ENCODE peak calls at places on chromosomes 11 and 22, in nine cellular contexts. E, A, B, N, Y, Z, T, X and H are unnamed samples.

GRCh38 chr11:111422494-111423249 is 43.6 kb upstream of the POU2AF1 start:
- DNase-seq in B (no peak), E (peak), Y (no peak), A (peak), X (no peak), T (peak), Z (no peak), N (no peak), H (peak)

GRCh38 chr11:73308003-73308962 is at the start of gene ARHGEF17:
- DNase-seq in Z (no peak), E (no peak), N (no peak), X (no peak), Y (peak), T (peak), B (no peak), A (peak), H (peak)

GRCh38 chr11:10655931-10656576 is 37.5 kb downstream of the IRAG1 start:
- DNase-seq in E (no peak), A (no peak), X (no peak), N (no peak), T (no peak), Z (no peak), Y (no peak), B (no peak), H (no peak)

GRCh38 chr11:120710354-120711187 is 199.0 kb downstream of the GRIK4 start:
- DNase-seq in N (no peak), B (no peak), Y (no peak), Z (peak), X (peak), T (peak), E (no peak), A (peak), H (peak)

GRCh38 chr11:20035701-20036601 is 124.3 kb downstream of the DBX1 start:
- DNase-seq in A (no peak), T (peak), Z (peak), Y (no peak), E (no peak), N (no peak), B (no peak), X (peak), H (peak)

GRCh38 chr11:104152941-104153340 is 11.0 kb downstream of the PDGFD start:
- DNase-seq in X (no peak), N (no peak), E (no peak), T (no peak), Z (no peak), Y (no peak), B (no peak), A (no peak), H (no peak)

GRCh38 chr11:43998308-43998707 is 49.5 kb upstream of the ACCSL start:
- DNase-seq in N (no peak), Z (no peak), X (no peak), E (no peak), Y (no peak), B (no peak), T (no peak), A (no peak), H (no peak)

GRCh38 chr11:115133810-115134209 is 370.4 kb downstream of the CADM1 start:
- DNase-seq in B (no peak), E (no peak), Z (no peak), A (no peak), X (no peak), N (no peak), Y (no peak), T (no peak), H (no peak)

GRCh38 chr11:103714246-103714645 is 322.2 kb upstream of the DDI1 start:
- DNase-seq in N (no peak), Z (peak), X (no peak), E (no peak), A (no peak), B (no peak), T (peak), Y (no peak), H (no peak)

GRCh38 chr11:94000641-94001040 is 20.5 kb upstream of the HEPHL1 start:
- DNase-seq in T (no peak), X (no peak), Z (no peak), Y (no peak), N (no peak), A (no peak), E (no peak), B (no peak), H (no peak)

GRCh38 chr11:114821626-114822025 is 143.3 kb downstream of the NXPE2 start:
- DNase-seq in A (no peak), T (peak), N (peak), X (no peak), Z (no peak), E (no peak), Y (no peak), B (peak), H (no peak)

GRCh38 chr11:77151804-77152513 is 23.9 kb downstream of the MYO7A start:
- DNase-seq in Y (peak), N (no peak), A (no peak), X (no peak), B (peak), E (peak), T (peak), Z (no peak), H (no peak)

GRCh38 chr11:110951609-110952008 is 239.4 kb upstream of the ARHGAP20 start:
- DNase-seq in A (no peak), X (no peak), T (no peak), N (no peak), Z (no peak), E (no peak), B (no peak), Y (no peak), H (no peak)

GRCh38 chr22:44807915-44808690 is 55.7 kb downstream of the ARHGAP8 start:
- DNase-seq in Z (no peak), Y (no peak), A (peak), N (no peak), E (no peak), X (no peak), T (no peak), B (no peak), H (peak)

GRCh38 chr11:6746086-6746618 is 25.6 kb downstream of the OR2AG2 start:
- DNase-seq in X (no peak), E (peak), N (no peak), Y (peak), T (peak), Z (no peak), A (no peak), B (no peak), H (no peak)

GRCh38 chr11:61955031-61955415 is 4.9 kb downstream of the BEST1 start:
- DNase-seq in B (peak), N (no peak), X (no peak), E (no peak), Y (no peak), T (peak), A (peak), Z (no peak), H (peak)

GRCh38 chr11:134949121-134949591 is 537.1 kb upstream of the B3GAT1 start:
- DNase-seq in A (no peak), T (peak), B (peak), X (no peak), Y (no peak), N (peak), Z (no peak), E (no peak), H (peak)

GRCh38 chr11:20599424-20600346 is at the start of gene SLC6A5:
- DNase-seq in Z (no peak), N (no peak), E (peak), B (no peak), T (peak), A (peak), X (no peak), Y (peak), H (peak)

GRCh38 chr22:42921301-42921700 is 64.2 kb upstream of the ARFGAP3 start:
- DNase-seq in N (no peak), T (no peak), Z (no peak), E (no peak), X (no peak), A (no peak), B (peak), Y (no peak), H (no peak)

GRCh38 chr11:86152006-86152862 is 83.3 kb upstream of the PICALM start:
- DNase-seq in A (no peak), B (no peak), E (no peak), N (no peak), T (peak), Z (no peak), Y (peak), X (no peak), H (no peak)